ENCODE peak calls at places on chromosome 21, in six cellular contexts. W is hepatocyte, I is DND-41, J is fibroblast of lung, H is GM23248, E is mammary epithelial cell. A is an unnamed sample. For H3K36me3, the result is how much of the 10 kb centered on the place peaks cover.

GRCh38 chr21:38244885-38245869 is 11.6 kb upstream of the KCNJ15 start:
- DNase-seq in W (no peak), H (peak), I (peak), J (peak), E (peak), A (no peak)

GRCh38 chr21:39319251-39319756 is 5.9 kb upstream of the BRWD1 start:
- DNase-seq in H (peak), I (no peak), E (no peak), W (peak), J (no peak), A (no peak)

GRCh38 chr21:39852726-39853510 is 14.3 kb upstream of the PCP4 start:
- DNase-seq in I (no peak), H (no peak), J (no peak), W (no peak), E (no peak), A (no peak)

GRCh38 chr21:43760391-43760958 is 15.6 kb downstream of the CSTB start:
- DNase-seq in E (no peak), H (no peak), J (no peak), W (no peak), I (no peak), A (no peak)

GRCh38 chr21:29256125-29256895 is 42.4 kb upstream of the BACH1 start:
- DNase-seq in E (no peak), W (no peak), H (no peak), I (no peak), J (no peak), A (no peak)

GRCh38 chr21:39088831-39089380 is 94.3 kb downstream of the PSMG1 start:
- DNase-seq in W (no peak), H (peak), J (peak), E (peak), I (no peak), A (no peak)

GRCh38 chr21:35020446-35020845 is 28.7 kb downstream of the RUNX1 start:
- DNase-seq in W (no peak), H (no peak), I (no peak), J (no peak), E (no peak), A (no peak)

GRCh38 chr21:36105327-36105842 is 29.5 kb upstream of the CBR3 start:
- DNase-seq in J (no peak), H (no peak), W (no peak), I (no peak), E (no peak), A (no peak)

GRCh38 chr21:29072873-29073221 is 601 bp downstream of the CCT8 start:
- DNase-seq in H (peak), J (peak), E (no peak), W (peak), I (no peak), A (no peak)

GRCh38 chr21:35057428-35057827 is 8.3 kb upstream of the RUNX1 start:
- DNase-seq in E (no peak), J (no peak), W (no peak), H (no peak), I (no peak), A (no peak)

GRCh38 chr21:33640697-33641338 is 723 bp downstream of the CRYZL1 start:
- DNase-seq in J (peak), E (no peak), H (peak), I (peak), W (peak), A (no peak)

GRCh38 chr21:22201142-22201541 is 1202.9 kb downstream of the NCAM2 start:
- DNase-seq in H (no peak), E (no peak), W (peak), J (no peak), I (no peak), A (no peak)

GRCh38 chr21:16534408-16535099 is 804.8 kb downstream of the USP25 start:
- DNase-seq in J (peak), W (peak), H (peak), I (no peak), E (peak), A (peak)

GRCh38 chr21:29775462-29775861 is 164.3 kb downstream of the GRIK1 start:
- DNase-seq in I (no peak), H (no peak), W (no peak), E (no peak), J (no peak), A (no peak)

GRCh38 chr21:25506268-25506667 is 101.0 kb downstream of the MRPL39 start:
- DNase-seq in I (no peak), H (no peak), W (no peak), E (no peak), J (no peak), A (no peak)

GRCh38 chr21:29182674-29183073 is 52.2 kb downstream of the MAP3K7CL start:
- DNase-seq in W (no peak), I (no peak), E (no peak), J (no peak), H (no peak), A (no peak)

GRCh38 chr21:37868446-37868845 is 47.8 kb downstream of the KCNJ6 start:
- DNase-seq in W (no peak), J (no peak), H (no peak), E (no peak), I (no peak), A (no peak)

GRCh38 chr21:35578350-35578782 is 482.0 kb downstream of the SETD4 start:
- DNase-seq in H (peak), I (no peak), E (peak), J (peak), W (no peak), A (no peak)

GRCh38 chr21:35652196-35652595 is 408.1 kb downstream of the SETD4 start:
- DNase-seq in H (no peak), I (no peak), E (no peak), J (no peak), W (no peak), A (no peak)

GRCh38 chr21:26732442-26733221 is 112.6 kb downstream of the ADAMTS1 start:
- DNase-seq in W (peak), I (peak), E (peak), J (peak), H (peak), A (peak)

GRCh38 chr21:41712201-41712600 is 54.7 kb downstream of the RIPK4 start:
- DNase-seq in W (peak), H (no peak), J (no peak), I (no peak), E (no peak), A (no peak)
- TF ChIP-seq EZH2 in W (no peak), H (no peak), J (no peak), I (no peak), E (no peak), A (no peak)

DNA sequence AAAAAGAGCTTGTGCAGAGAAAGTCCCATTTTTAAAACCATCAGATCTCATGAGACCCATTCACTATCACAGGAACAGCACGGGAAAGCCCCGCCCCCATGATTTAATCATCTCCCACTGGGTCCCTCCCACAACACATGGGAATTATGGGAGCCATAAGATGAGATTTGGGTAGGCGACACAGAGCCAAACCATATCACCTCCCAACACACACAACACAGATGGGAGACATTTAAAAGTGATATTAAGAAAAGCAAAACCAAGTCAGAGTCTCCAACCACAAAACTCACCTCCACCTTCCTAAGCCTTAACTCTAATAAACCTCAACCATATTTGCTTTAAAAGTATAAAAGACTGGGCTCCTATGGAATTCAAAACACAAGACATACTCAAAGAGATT is 61.6 kb upstream of the TIAM1 start:
- DNase-seq in W (no peak), I (no peak), J (no peak), H (no peak), E (no peak), A (no peak)
- H3K4me3 ChIP-seq in W (no peak), I (no peak), J (no peak), H (no peak), E (no peak), A (no peak)

GRCh38 chr21:46410516-46410915 is 48.2 kb upstream of the DIP2A start:
- DNase-seq in I (no peak), W (no peak), J (no peak), E (no peak), H (no peak), A (no peak)
- H3K36me3 ChIP-seq in I (half or more), W (under half), J (under half), E (under half), H (under half), A (under half)

DNA sequence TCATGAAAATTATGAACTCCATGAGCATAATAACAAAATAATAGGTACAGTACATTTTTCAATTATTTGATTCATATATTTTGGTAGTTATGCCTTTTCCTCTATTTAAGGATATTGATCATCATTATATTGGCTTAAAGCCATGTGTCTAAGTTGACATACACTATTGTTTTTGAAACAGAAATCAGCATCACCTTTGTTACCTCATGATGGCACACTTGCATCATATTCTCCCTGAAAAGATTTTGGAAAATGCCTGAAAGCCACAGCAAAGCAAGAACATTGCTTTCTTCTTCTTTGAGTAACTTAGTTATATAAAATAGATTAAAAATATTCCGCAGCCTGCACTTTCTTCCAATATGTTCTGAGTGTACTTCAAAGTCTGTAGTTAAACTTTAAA is 33.3 kb downstream of the TMPRSS15 start:
- DNase-seq in J (no peak), E (no peak), W (no peak), H (no peak), I (no peak), A (no peak)
- TF ChIP-seq EZH2 in J (no peak), E (no peak), W (no peak), H (no peak), I (no peak), A (no peak)

GRCh38 chr21:41371698-41372030 is 9.8 kb downstream of the MX2 start:
- DNase-seq in W (no peak), H (no peak), E (no peak), I (no peak), J (no peak), A (no peak)

GRCh38 chr21:41370840-41371697 is 9.2 kb downstream of the MX2 start:
- DNase-seq in I (no peak), H (peak), E (no peak), J (peak), W (no peak), A (no peak)

GRCh38 chr21:41368361-41369104 is 6.7 kb downstream of the MX2 start:
- DNase-seq in J (no peak), E (no peak), W (no peak), I (no peak), H (no peak), A (no peak)

GRCh38 chr21:41369105-41369914 is 7.5 kb downstream of the MX2 start:
- DNase-seq in W (peak), J (no peak), H (peak), E (no peak), I (peak), A (no peak)

DNA sequence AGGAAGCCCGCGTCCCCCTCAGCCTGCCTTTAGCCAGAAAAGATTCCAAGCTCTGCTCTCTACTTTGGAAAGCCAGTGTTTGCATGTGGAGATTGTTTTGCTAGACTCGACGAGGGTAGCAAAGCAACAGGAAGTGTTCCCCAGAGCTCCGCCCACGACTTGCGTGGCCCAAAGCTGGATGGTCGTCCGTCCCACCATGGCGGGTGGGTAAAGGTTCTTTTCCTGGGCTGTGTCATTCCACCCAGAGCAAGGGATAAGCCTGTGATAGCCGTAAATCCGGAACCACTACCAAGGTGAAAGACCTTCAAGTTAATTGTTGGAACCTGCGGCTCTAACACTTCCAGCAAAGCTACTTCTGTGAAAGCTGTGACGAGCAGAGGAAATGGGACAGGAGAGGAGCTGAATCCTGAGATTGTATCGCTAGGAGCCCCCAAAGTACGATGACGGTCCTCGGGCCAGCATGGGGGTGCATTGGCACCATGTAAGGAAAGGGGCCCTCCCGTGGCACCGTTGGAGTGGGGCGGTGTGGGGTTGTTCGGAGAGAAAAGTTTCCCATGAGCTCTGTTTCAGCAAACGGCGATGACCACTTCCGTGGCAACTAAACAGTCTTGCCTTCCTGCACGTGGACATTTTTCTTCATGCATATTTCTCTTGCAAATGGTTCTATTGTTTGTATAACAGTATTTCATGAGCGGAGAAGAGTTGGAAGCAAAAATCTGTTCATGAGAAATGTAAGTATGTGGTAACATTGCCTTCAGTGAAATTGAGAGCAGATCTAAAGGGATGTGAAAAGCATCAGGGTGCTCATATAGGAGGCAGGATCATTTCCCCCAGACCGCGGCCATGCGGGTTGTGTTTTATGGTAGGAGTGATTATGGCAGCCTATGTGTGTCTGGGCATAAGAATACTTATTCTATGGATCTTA is 8.3 kb downstream of the MX2 start:
- DNase-seq in H (no peak), E (no peak), I (peak), J (no peak), W (no peak), A (no peak)
- H3K4me3 ChIP-seq in H (no peak), E (no peak), I (peak), J (no peak), W (no peak), A (no peak)

GRCh38 chr21:32311621-32312020 is 13.0 kb downstream of the MRAP start:
- DNase-seq in H (no peak), W (no peak), I (no peak), J (no peak), E (no peak), A (no peak)
- H3K36me3 ChIP-seq in H (under half), W (under half), I (half or more), J (under half), E (under half), A (under half)

GRCh38 chr21:15285567-15285966 is 220.8 kb upstream of the NRIP1 start:
- DNase-seq in I (no peak), J (no peak), H (no peak), E (no peak), W (no peak), A (no peak)

GRCh38 chr21:15289246-15289645 is 224.4 kb upstream of the NRIP1 start:
- DNase-seq in W (no peak), I (no peak), H (no peak), E (no peak), J (no peak), A (no peak)

GRCh38 chr21:15291621-15292266 is 226.9 kb upstream of the NRIP1 start:
- DNase-seq in H (no peak), E (peak), I (no peak), W (no peak), J (no peak), A (peak)

GRCh38 chr21:15293251-15293650 is 228.5 kb upstream of the NRIP1 start:
- DNase-seq in W (peak), H (peak), E (peak), J (peak), I (no peak), A (peak)

DNA sequence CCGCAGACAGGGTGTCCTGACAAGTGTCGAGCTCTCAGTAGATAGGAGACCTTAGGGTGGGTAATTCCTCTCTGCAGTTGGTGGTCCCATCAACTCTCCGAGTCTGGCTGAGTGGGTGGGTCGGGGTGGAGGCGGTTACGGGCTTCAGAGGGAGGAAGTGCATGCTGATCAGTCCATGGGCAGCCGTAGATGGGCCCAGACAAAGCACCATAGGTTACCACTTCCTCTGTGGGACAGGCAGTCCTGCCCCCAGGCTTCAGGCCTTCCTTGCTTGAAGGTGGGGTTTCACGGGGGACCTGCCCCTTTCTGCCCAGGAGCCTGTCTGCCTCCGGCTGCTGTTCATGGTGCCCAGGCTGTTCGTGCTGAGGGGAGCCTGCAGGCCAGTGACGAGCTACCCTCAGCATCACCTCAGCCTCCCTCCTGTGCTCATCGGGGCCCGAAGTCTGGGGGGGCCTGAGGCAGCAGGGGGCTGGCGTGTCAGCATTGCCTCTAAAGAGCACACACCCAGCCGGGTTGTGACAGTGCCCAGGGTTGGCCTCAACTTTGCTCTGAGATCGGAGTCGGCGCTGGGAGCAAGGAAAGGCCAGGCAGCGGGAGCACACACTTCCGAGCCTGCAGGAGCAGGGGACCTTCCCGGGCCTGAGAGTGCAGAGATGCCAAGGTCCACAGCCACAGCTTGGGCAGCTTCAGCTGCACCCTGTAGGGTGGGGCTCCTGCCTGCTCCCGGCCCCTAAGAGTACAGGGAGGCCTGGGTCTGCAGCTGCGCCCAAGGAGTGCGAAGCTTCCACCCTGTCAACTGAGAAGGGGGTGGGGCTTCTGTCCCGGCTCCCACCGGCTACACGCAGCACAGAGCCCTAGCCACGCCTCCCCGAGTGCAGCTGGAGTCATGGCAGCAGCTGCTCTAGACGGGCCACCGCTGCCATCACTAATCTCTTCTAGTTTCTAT is 225.4 kb upstream of the NRIP1 start:
- DNase-seq in I (no peak), J (no peak), E (no peak), W (peak), H (peak), A (no peak)
- TF ChIP-seq EZH2 in I (no peak), J (no peak), E (no peak), W (no peak), H (no peak), A (no peak)

GRCh38 chr21:44952929-44953627 is 13.2 kb downstream of the SLX9 start:
- DNase-seq in W (no peak), H (no peak), E (no peak), J (no peak), I (no peak), A (no peak)
- H3K4me3 ChIP-seq in W (no peak), H (no peak), E (no peak), J (no peak), I (no peak), A (no peak)

A was measured in PC-9.